ENCODE peak calls at places on chromosomes 16 and 17, in seven cellular contexts. E is neural progenitor cell, X is psoas muscle, M is SK-N-SH, D is hepatocyte, I is tibial artery, Y is suprapubic skin. W is an unnamed sample.

GRCh38 chr16:81003610-81004460 is 2.9 kb downstream of the CMC2 start:
- DNase-seq in E (no peak), X (no peak), M (no peak), D (no peak), I (no peak), Y (no peak), W (no peak)

GRCh38 chr17:35577826-35578194 is 561 bp downstream of the PEX12 start:
- DNase-seq in E (no peak), X (no peak), M (peak; percentile 22), D (peak; percentile 23), I (no peak), Y (no peak), W (no peak)

GRCh38 chr16:29962344-29962994 is 590 bp downstream of the TMEM219 start:
- DNase-seq in E (no peak), X (no peak), M (no peak), D (peak; percentile 51), I (peak; percentile 29), Y (no peak), W (no peak)

GRCh38 chr16:27222499-27223225 is 19.3 kb downstream of the KDM8 start:
- DNase-seq in E (peak; percentile 35), X (peak; percentile 60), M (peak; percentile 51), D (no peak), I (peak; percentile 36), Y (no peak), W (no peak)

GRCh38 chr17:10875411-10875810 is 37.5 kb upstream of the PIRT start:
- DNase-seq in E (peak; percentile 73), X (no peak), M (no peak), D (peak; percentile 62), I (no peak), Y (no peak), W (no peak)

GRCh38 chr17:1997146-1997586 is 28.0 kb downstream of the RTN4RL1 start:
- DNase-seq in E (no peak), X (no peak), M (no peak), D (peak; percentile 52), I (no peak), Y (no peak), W (no peak)

GRCh38 chr17:74962622-74963394 is 9.8 kb downstream of the HID1 start:
- DNase-seq in E (no peak), X (no peak), M (no peak), D (no peak), I (no peak), Y (no peak), W (no peak)

GRCh38 chr16:79176987-79177386 is 423.6 kb downstream of the MAF start:
- DNase-seq in E (no peak), X (no peak), M (no peak), D (no peak), I (no peak), Y (no peak), W (no peak)

GRCh38 chr16:23434380-23434779 is 18.6 kb downstream of the COG7 start:
- DNase-seq in E (peak; percentile 65), X (no peak), M (peak; percentile 61), D (peak; percentile 78), I (no peak), Y (no peak), W (no peak)

GRCh38 chr16:48623304-48624016 is 13.5 kb upstream of the N4BP1 start:
- DNase-seq in E (peak; percentile 87), X (peak; percentile 82), M (peak; percentile 93), D (peak; percentile 91), I (peak; percentile 78), Y (peak; percentile 89), W (peak; percentile 93)

GRCh38 chr16:89359296-89360147 is 130.8 kb downstream of the ANKRD11 start:
- DNase-seq in E (no peak), X (no peak), M (no peak), D (no peak), I (no peak), Y (no peak), W (peak; percentile 37)

GRCh38 chr16:2858245-2859025 is 465 bp upstream of the PRSS22 start:
- DNase-seq in E (no peak), X (no peak), M (peak; percentile 42), D (peak; percentile 95), I (no peak), Y (no peak), W (peak; percentile 93)

GRCh38 chr16:57807968-57808528 is 5.8 kb upstream of the KIFC3 start:
- DNase-seq in E (peak; percentile 79), X (peak; percentile 80), M (peak; percentile 84), D (peak; percentile 96), I (peak; percentile 82), Y (peak; percentile 93), W (peak; percentile 91)

GRCh38 chr16:11361751-11362742 is 16.8 kb downstream of the RMI2 start:
- DNase-seq in E (no peak), X (no peak), M (no peak), D (no peak), I (no peak), Y (no peak), W (peak; percentile 51)

GRCh38 chr16:77273815-77274214 is 74.6 kb downstream of the SYCE1L start:
- DNase-seq in E (no peak), X (no peak), M (no peak), D (no peak), I (no peak), Y (no peak), W (no peak)

GRCh38 chr17:3845361-3845753 is 689 bp downstream of the NCBP3 start:
- DNase-seq in E (no peak), X (no peak), M (no peak), D (peak; percentile 30), I (no peak), Y (no peak), W (no peak)

GRCh38 chr16:8959921-8960787 is 3.6 kb downstream of the USP7 start:
- DNase-seq in E (peak; percentile 50), X (no peak), M (peak; percentile 52), D (no peak), I (no peak), Y (no peak), W (no peak)

GRCh38 chr16:20740901-20741491 is 622 bp downstream of the THUMPD1 start:
- DNase-seq in E (peak; percentile 91), X (peak; percentile 90), M (peak; percentile 91), D (peak; percentile 94), I (peak; percentile 85), Y (peak; percentile 95), W (peak; percentile 95)

GRCh38 chr17:41773190-41773588 is 13.3 kb downstream of the JUP start:
- DNase-seq in E (peak; percentile 57), X (peak; percentile 55), M (peak; percentile 71), D (peak; percentile 93), I (no peak), Y (no peak), W (peak; percentile 78)

GRCh38 chr17:5069724-5070123 is 8.5 kb upstream of the ZFP3 start:
- DNase-seq in E (no peak), X (no peak), M (no peak), D (no peak), I (no peak), Y (no peak), W (no peak)

GRCh38 chr17:42682400-42683384 is at the start of gene CNTNAP1:
- DNase-seq in E (peak; percentile 89), X (peak; percentile 74), M (peak; percentile 90), D (peak; percentile 87), I (peak; percentile 60), Y (no peak), W (peak; percentile 75)

GRCh38 chr16:740764-741505 is at the start of gene CIAO3:
- DNase-seq in E (peak; percentile 97), X (peak; percentile 90), M (peak; percentile 99), D (peak; percentile 97), I (peak; percentile 78), Y (peak; percentile 95), W (peak; percentile 95)

GRCh38 chr17:83108709-83109108 is 29.3 kb downstream of the METRNL start:
- DNase-seq in E (no peak), X (no peak), M (no peak), D (no peak), I (no peak), Y (no peak), W (no peak)

GRCh38 chr17:80894439-80894721 is 97.3 kb upstream of the CHMP6 start:
- DNase-seq in E (no peak), X (no peak), M (no peak), D (no peak), I (no peak), Y (no peak), W (no peak)
- H3K4me1 ChIP-seq in E (no peaks in the 10 kb centered on the region), X (no peaks in the 10 kb centered on the region), M (no peaks in the 10 kb centered on the region), D (peaks cover 3% of the 10 kb centered on the region), I (no peaks in the 10 kb centered on the region), Y (peaks cover 33% of the 10 kb centered on the region), W (no peaks in the 10 kb centered on the region)

DNA sequence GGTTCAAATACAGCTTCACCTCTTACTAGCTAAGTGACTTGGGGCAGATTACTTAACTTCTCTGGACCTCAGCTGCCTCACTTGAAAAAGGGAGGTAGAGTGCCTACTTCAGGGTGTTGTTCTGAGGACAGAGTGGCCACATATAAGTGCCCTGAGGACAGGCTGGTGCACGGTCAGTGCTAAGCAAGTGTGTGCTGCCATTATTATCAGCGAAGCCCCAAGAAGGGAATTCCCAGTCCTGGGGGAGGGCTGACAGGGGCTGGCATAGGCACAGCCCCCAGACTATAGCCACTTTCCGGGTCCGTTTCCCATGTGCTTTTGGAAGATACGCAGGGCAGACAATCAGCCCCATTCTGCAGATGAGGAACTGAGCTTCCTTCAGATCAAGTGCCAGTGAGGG is 2.5 kb downstream of the ZBTB4 start:
- DNase-seq in E (no peak), X (no peak), M (no peak), D (no peak), I (no peak), Y (no peak), W (no peak)
- H3K4me1 ChIP-seq in E (peaks cover 15% of the 10 kb centered on the region), X (peaks cover 60% of the 10 kb centered on the region), M (peaks cover 20% of the 10 kb centered on the region), D (peaks cover 45% of the 10 kb centered on the region), I (no peaks in the 10 kb centered on the region), Y (peaks cover 56% of the 10 kb centered on the region), W (peaks cover 38% of the 10 kb centered on the region)

DNA sequence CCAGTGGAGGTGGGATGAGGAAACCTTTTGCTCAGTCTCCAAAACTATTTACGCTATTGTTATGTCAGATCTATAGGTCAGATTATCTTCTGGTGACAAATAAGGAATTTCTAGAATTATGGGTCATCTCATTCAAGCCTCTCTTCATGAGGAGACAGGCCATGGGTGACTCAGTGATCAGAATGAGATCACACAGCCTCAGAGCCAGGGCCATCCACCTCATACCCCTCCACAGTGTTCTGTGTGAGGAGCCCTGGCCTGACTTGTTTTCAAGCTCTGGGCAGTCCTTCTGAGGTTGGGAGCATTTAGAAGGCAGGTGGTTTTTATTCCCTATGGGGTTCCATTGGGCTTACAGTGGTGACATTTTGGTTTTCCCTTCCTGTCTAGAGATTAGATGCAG is 26.5 kb downstream of the YPEL2 start:
- DNase-seq in E (no peak), X (no peak), M (no peak), D (no peak), I (peak; percentile 47), Y (no peak), W (no peak)
- H3K4me1 ChIP-seq in E (peaks cover 45% of the 10 kb centered on the region), X (peaks cover 84% of the 10 kb centered on the region), M (peaks cover 20% of the 10 kb centered on the region), D (peaks cover 14% of the 10 kb centered on the region), I (peaks cover 7% of the 10 kb centered on the region), Y (peaks cover 68% of the 10 kb centered on the region), W (peaks cover 59% of the 10 kb centered on the region)

DNA sequence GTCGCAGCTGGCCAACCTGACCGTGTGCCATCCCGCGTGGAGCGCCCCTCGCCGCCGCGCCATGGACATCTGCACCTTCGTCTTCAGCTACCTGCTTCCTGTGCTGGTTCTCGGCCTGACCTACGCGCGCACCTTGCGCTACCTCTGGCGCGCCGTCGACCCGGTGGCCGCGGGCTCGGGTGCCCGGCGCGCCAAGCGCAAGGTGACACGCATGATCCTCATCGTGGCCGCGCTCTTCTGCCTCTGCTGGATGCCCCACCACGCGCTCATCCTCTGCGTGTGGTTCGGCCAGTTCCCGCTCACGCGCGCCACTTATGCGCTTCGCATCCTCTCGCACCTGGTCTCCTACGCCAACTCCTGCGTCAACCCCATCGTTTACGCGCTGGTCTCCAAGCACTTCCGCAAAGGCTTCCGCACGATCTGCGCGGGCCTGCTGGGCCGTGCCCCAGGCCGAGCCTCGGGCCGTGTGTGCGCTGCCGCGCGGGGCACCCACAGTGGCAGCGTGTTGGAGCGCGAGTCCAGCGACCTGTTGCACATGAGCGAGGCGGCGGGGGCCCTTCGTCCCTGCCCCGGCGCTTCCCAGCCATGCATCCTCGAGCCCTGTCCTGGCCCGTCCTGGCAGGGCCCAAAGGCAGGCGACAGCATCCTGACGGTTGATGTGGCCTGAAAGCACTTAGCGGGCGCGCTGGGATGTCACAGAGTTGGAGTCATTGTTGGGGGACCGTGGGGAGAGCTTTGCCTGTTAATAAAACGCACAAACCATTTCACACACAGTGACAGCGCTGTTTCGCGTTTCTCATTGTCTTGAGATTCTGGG is 2.0 kb upstream of the ZACN start:
- DNase-seq in E (peak; percentile 54), X (no peak), M (peak; percentile 57), D (no peak), I (no peak), Y (no peak), W (peak; percentile 69)
- H3K4me1 ChIP-seq in E (peaks cover 44% of the 10 kb centered on the region), X (peaks cover 28% of the 10 kb centered on the region), M (peaks cover 37% of the 10 kb centered on the region), D (peaks cover 21% of the 10 kb centered on the region), I (no peaks in the 10 kb centered on the region), Y (peaks cover 49% of the 10 kb centered on the region), W (peaks cover 31% of the 10 kb centered on the region)